ENCODE peak calls at places on chromosomes 3 and 15, in five cellular contexts. L, F, Q, G and R are unnamed samples. For H3K4me1, the result is how much of the 10 kb centered on the place peaks cover.

GRCh38 chr3:71695000-71695482 is 30.2 kb downstream of the EIF4E3 start:
- DNase-seq in L (no peak), F (no peak), Q (no peak), G (no peak), R (no peak)

GRCh38 chr3:62229908-62230307 is 143.4 kb downstream of the FEZF2 start:
- DNase-seq in L (no peak), F (no peak), Q (peak), G (no peak), R (peak)

GRCh38 chr15:95226835-95227234 is 995.5 kb downstream of the MCTP2 start:
- DNase-seq in L (no peak), F (no peak), Q (no peak), G (no peak), R (no peak)

GRCh38 chr15:23402140-23402539 is 44.9 kb downstream of the GOLGA6L2 start:
- DNase-seq in L (no peak), F (no peak), Q (no peak), G (no peak), R (no peak)

GRCh38 chr15:52115598-52116427 is 3.2 kb upstream of the BCL2L10 start:
- DNase-seq in L (no peak), F (no peak), Q (no peak), G (no peak), R (no peak)

GRCh38 chr15:57025264-57025939 is 107.0 kb downstream of the TCF12 start:
- DNase-seq in L (no peak), F (no peak), Q (no peak), G (no peak), R (peak)

GRCh38 chr3:4532535-4533112 is 39.5 kb downstream of the ITPR1 start:
- DNase-seq in L (no peak), F (no peak), Q (no peak), G (no peak), R (no peak)

GRCh38 chr3:176798680-176799079 is 398.6 kb downstream of the TBL1XR1 start:
- DNase-seq in L (no peak), F (no peak), Q (no peak), G (no peak), R (no peak)

GRCh38 chr3:10392244-10392643 is 71.3 kb upstream of the SEC13 start:
- DNase-seq in L (peak), F (no peak), Q (no peak), G (no peak), R (no peak)

GRCh38 chr3:101509811-101510210 is 3.2 kb downstream of the SENP7 start:
- DNase-seq in L (no peak), F (no peak), Q (no peak), G (no peak), R (peak)

GRCh38 chr3:71690222-71690821 is 34.9 kb downstream of the EIF4E3 start:
- DNase-seq in L (no peak), F (peak), Q (no peak), G (no peak), R (no peak)

GRCh38 chr15:80480171-80480811 is 76.1 kb downstream of the ARNT2 start:
- DNase-seq in L (peak), F (no peak), Q (no peak), G (no peak), R (no peak)

GRCh38 chr15:50265620-50266019 is at the start of gene HDC:
- DNase-seq in L (no peak), F (no peak), Q (no peak), G (no peak), R (no peak)

GRCh38 chr15:47397587-47397986 is 319.7 kb upstream of the SEMA6D start:
- DNase-seq in L (no peak), F (no peak), Q (no peak), G (no peak), R (no peak)

GRCh38 chr3:73324203-73325155 is 263.0 kb downstream of the EBLN2 start:
- DNase-seq in L (no peak), F (no peak), Q (no peak), G (no peak), R (no peak)

GRCh38 chr3:127820871-127821853 is 1.2 kb downstream of the MGLL start:
- DNase-seq in L (no peak), F (no peak), Q (no peak), G (no peak), R (peak)

GRCh38 chr3:157794771-157795170 is 291.6 kb upstream of the VEPH1 start:
- DNase-seq in L (no peak), F (no peak), Q (no peak), G (no peak), R (peak)

GRCh38 chr3:135982404-135982761 is 16.9 kb downstream of the PPP2R3A start:
- DNase-seq in L (no peak), F (no peak), Q (no peak), G (no peak), R (peak)

GRCh38 chr15:27183182-27183581 is 212.2 kb downstream of the GABRG3 start:
- DNase-seq in L (no peak), F (no peak), Q (no peak), G (no peak), R (no peak)

GRCh38 chr15:52511084-52511483 is 17.6 kb downstream of the MYO5A start:
- DNase-seq in L (no peak), F (no peak), Q (no peak), G (no peak), R (no peak)

GRCh38 chr3:154926721-154927120 is 153.4 kb upstream of the MME start:
- DNase-seq in L (no peak), F (no peak), Q (no peak), G (no peak), R (no peak)

GRCh38 chr15:81296673-81297072 is 27.3 kb downstream of the STARD5 start:
- DNase-seq in L (no peak), F (no peak), Q (no peak), G (no peak), R (no peak)

GRCh38 chr3:183430325-183430957 is 2.0 kb upstream of the MCF2L2 start:
- DNase-seq in L (no peak), F (no peak), Q (no peak), G (no peak), R (no peak)

GRCh38 chr3:161035711-161036110 is 69.4 kb downstream of the B3GALNT1 start:
- DNase-seq in L (no peak), F (no peak), Q (no peak), G (no peak), R (no peak)

GRCh38 chr15:50774450-50774849 is 8.9 kb upstream of the SPPL2A start:
- DNase-seq in L (no peak), F (no peak), Q (no peak), G (no peak), R (no peak)

GRCh38 chr15:68352401-68353062 is 75.0 kb downstream of the FEM1B start:
- DNase-seq in L (no peak), F (peak), Q (peak), G (no peak), R (peak)

GRCh38 chr15:79811406-79812405 is 85.1 kb downstream of the MTHFS start:
- DNase-seq in L (no peak), F (no peak), Q (no peak), G (no peak), R (no peak)

GRCh38 chr3:126083511-126083912 is 412 bp downstream of the SLC41A3 start:
- DNase-seq in L (peak), F (no peak), Q (no peak), G (peak), R (peak)

GRCh38 chr3:55571913-55572312 is 84.8 kb upstream of the WNT5A start:
- DNase-seq in L (peak), F (peak), Q (no peak), G (peak), R (no peak)

GRCh38 chr3:155232605-155233004 is 60.9 kb downstream of the STRIT1 start:
- DNase-seq in L (no peak), F (peak), Q (peak), G (no peak), R (peak)

GRCh38 chr3:21954709-21955108 is 203.7 kb upstream of the ZNF385D start:
- DNase-seq in L (no peak), F (no peak), Q (no peak), G (no peak), R (peak)

GRCh38 chr3:146280859-146281258 is 30.0 kb upstream of the PLSCR4 start:
- DNase-seq in L (no peak), F (no peak), Q (no peak), G (no peak), R (no peak)

GRCh38 chr3:147419062-147419701 is 10.0 kb downstream of the ZIC1 start:
- DNase-seq in L (peak), F (no peak), Q (no peak), G (peak), R (no peak)

GRCh38 chr15:25684521-25685215 is 178.5 kb downstream of the ATP10A start:
- DNase-seq in L (no peak), F (no peak), Q (no peak), G (no peak), R (peak)

GRCh38 chr3:125634346-125634964 is 39.2 kb upstream of the OSBPL11 start:
- DNase-seq in L (peak), F (no peak), Q (no peak), G (peak), R (no peak)

GRCh38 chr3:11661827-11662226 is 18.1 kb upstream of the VGLL4 start:
- DNase-seq in L (no peak), F (no peak), Q (no peak), G (no peak), R (peak)

DNA sequence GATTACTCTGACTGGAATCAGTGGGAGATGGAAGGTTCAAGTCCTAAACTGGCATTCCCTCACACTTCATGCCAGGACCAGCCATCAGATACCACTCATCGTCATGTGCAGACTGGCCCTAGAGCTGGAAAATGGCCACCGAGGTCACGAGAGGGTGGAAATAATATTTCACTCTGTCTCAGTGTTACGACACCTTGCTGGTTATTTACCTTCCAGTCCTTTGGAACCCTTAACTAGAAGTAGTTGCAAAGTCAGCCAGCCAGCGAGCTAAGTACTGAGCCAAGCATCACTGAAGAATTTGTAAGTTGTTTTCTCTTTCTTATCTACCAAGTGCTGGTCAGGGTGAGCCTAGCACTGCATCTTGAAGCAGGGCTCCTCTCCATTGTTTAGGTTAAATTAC is 309.9 kb upstream of the RASGRP1 start:
- DNase-seq in L (no peak), F (no peak), Q (no peak), G (no peak), R (no peak)
- H3K4me1 ChIP-seq in L (under half), F (under half), Q (under half), G (under half), R (under half)

DNA sequence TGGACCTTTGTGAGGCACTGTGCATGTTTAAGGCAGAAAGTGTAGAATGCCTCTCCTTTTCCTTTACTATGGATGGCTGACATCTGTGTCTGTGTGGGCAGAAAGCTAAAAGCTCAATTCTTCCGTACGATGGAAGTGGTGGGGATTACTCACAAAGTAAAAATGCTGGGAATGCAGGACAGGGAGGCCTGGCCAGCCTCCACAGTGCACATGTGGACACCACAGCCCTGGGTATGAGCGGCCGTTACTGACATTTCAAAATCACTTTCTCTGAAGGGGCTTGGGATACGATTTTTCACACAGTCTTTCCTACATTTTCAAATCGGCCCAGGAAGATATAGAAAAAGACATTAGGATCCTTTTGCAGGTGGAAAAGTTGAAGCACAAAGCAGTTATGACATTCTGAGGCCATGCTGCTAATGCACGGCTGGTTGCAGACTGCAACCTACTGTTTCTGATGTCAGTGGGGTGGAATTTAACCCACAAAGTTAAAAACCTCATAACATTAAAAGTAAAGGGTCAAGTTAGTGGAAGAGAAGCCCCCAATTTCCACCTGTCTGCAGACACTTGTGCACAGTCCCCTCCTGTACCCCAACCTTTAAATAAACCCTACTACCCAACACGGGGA is 27.9 kb downstream of the EHD4 start:
- DNase-seq in L (no peak), F (peak), Q (peak), G (no peak), R (peak)
- H3K4me1 ChIP-seq in L (under half), F (half or more), Q (half or more), G (under half), R (half or more)

GRCh38 chr3:43894176-43895049 is 203.7 kb downstream of the ABHD5 start:
- DNase-seq in L (peak), F (peak), Q (peak), G (peak), R (no peak)
- H3K4me1 ChIP-seq in L (under half), F (under half), Q (under half), G (under half), R (under half)

DNA sequence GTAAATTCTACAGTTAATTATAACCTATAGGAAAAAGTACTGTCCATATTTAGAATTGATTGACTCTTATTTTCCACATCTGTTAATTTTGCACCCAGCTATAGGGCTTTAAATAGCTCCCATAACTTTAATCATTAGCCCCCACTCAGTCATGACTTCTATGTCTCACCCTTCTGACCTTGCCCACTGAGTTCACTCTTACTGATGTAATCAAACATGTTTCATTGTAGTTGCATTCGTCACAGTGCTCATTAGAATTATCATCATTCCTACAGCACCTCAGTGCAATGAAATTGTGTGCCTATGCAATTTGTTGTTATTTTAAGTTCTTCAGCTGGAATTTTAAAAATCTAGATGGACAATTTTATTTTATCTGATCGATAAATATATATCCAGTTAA is 151.4 kb downstream of the TIGIT start:
- DNase-seq in L (no peak), F (no peak), Q (no peak), G (no peak), R (no peak)
- H3K4me1 ChIP-seq in L (under half), F (under half), Q (under half), G (under half), R (under half)

GRCh38 chr3:195892105-195892354 is 16.3 kb downstream of the TNK2 start:
- DNase-seq in L (no peak), F (no peak), Q (no peak), G (no peak), R (no peak)
- H3K4me1 ChIP-seq in L (under half), F (under half), Q (under half), G (under half), R (under half)

GRCh38 chr3:123815981-123816380 is 68.2 kb downstream of the MYLK start:
- DNase-seq in L (no peak), F (no peak), Q (no peak), G (no peak), R (no peak)
- H3K4me1 ChIP-seq in L (under half), F (half or more), Q (under half), G (under half), R (under half)